ENCODE peak calls at places on chromosome 1, in seven cellular contexts. C, A, G, Z, T, K and O are unnamed samples.

GRCh38 chr1:187396929-187397796 is 568.4 kb downstream of the PLA2G4A start:
- DNase-seq in T (no peak), Z (no peak), A (no peak), C (no peak), K (no peak), G (no peak), O (no peak)

GRCh38 chr1:241413386-241413785 is 56.4 kb upstream of the RGS7 start:
- DNase-seq in C (peak), K (no peak), T (peak), G (no peak), Z (peak), A (no peak), O (peak)

GRCh38 chr1:186859995-186860394 is 31.2 kb downstream of the PLA2G4A start:
- DNase-seq in G (no peak), K (no peak), A (no peak), Z (no peak), C (no peak), T (no peak), O (no peak)

GRCh38 chr1:5850503-5850902 is 141.7 kb downstream of the NPHP4 start:
- DNase-seq in G (no peak), T (peak), K (no peak), Z (no peak), C (no peak), A (no peak), O (peak)

GRCh38 chr1:8427493-8427892 is 109.6 kb downstream of the SLC45A1 start:
- DNase-seq in T (no peak), G (no peak), A (no peak), Z (no peak), K (no peak), C (peak), O (peak)

GRCh38 chr1:62685431-62685859 is 2.7 kb downstream of the DOCK7 start:
- DNase-seq in G (no peak), T (no peak), A (no peak), C (peak), K (no peak), Z (no peak), O (peak)

GRCh38 chr1:152926091-152926490 is 17.7 kb downstream of the IVL start:
- DNase-seq in C (peak), Z (no peak), T (peak), K (no peak), G (peak), A (no peak), O (no peak)

GRCh38 chr1:233587958-233588799 is 25.7 kb upstream of the KCNK1 start:
- DNase-seq in Z (no peak), G (peak), A (no peak), C (no peak), T (no peak), K (no peak), O (no peak)

GRCh38 chr1:235648954-235649721 is 446 bp downstream of the GNG4 start:
- DNase-seq in T (peak), C (peak), K (peak), Z (peak), A (peak), G (peak), O (peak)